ENCODE peak calls at places on chromosome 1, in seven cellular contexts. X, B, C, S, Z, E and D are unnamed samples.

GRCh38 chr1:201450721-201451291 is 18.2 kb downstream of the PHLDA3 start:
- DNase-seq in E (no peak), Z (peak; percentile 32), X (peak; percentile 73), C (peak; percentile 95), S (peak; percentile 57), B (peak; percentile 69), D (no peak)

GRCh38 chr1:243447844-243448243 is 192.0 kb downstream of the SDCCAG8 start:
- DNase-seq in B (no peak), X (no peak), C (no peak), S (no peak), E (peak; percentile 13), Z (no peak), D (peak; percentile 47)

GRCh38 chr1:37255111-37255795 is 219.1 kb upstream of the ZC3H12A start:
- DNase-seq in E (no peak), X (peak; percentile 2), S (peak; percentile 3), C (peak; percentile 16), B (peak; percentile 79), Z (no peak), D (peak; percentile 15)

GRCh38 chr1:151997284-151997570 is 3.6 kb upstream of the S100A10 start:
- DNase-seq in S (no peak), X (no peak), Z (no peak), C (no peak), B (no peak), E (peak; percentile 70), D (peak; percentile 67)

GRCh38 chr1:113018911-113019310 is 54.1 kb upstream of the LRIG2 start:
- DNase-seq in Z (no peak), B (no peak), S (no peak), C (no peak), E (no peak), X (no peak), D (no peak)

GRCh38 chr1:238628130-238628529 is 737.4 kb upstream of the ZP4 start:
- DNase-seq in X (peak; percentile 30), C (no peak), S (no peak), B (no peak), Z (no peak), E (no peak), D (peak; percentile 36)

GRCh38 chr1:180229483-180230415 is at the start of gene LHX4:
- DNase-seq in S (peak; percentile 26), Z (no peak), B (peak; percentile 43), X (no peak), E (no peak), C (peak; percentile 38), D (peak; percentile 25)

GRCh38 chr1:212792396-212792908 is 758 bp downstream of the TATDN3 start:
- DNase-seq in S (no peak), C (no peak), B (no peak), Z (no peak), X (no peak), E (no peak), D (no peak)

DNA sequence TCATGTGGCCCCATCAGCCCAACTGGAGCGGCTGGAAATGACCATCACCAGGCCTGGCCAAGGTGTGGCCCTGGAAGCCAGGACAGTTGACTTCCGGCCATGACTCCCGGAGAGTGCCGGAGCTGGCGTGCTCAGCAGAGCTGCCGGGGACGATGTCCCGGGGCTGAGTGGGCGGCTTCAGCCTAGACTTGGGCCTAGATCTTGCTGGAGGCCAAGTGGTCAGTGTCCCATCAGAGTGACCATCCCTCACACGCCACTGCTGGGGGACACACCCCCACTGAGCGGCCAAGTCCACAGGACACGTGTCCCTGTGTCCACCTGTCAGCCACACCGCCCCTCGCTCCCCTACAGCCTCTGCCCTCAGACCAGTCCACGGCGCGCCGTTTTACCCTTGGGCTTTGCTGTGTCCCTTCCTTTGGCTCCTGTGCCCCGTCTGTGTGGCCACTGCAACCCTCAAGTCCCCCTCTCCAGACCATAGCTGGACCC is 4.0 kb downstream of the FAAP20 start:
- DNase-seq in B (no peak), E (no peak), C (no peak), Z (no peak), X (no peak), S (no peak), D (no peak)
- H3K4me3 ChIP-seq in B (peak overlapping the region; percentile 43), E (peak overlapping the region; percentile 55), C (no peak overlapping the region), Z (peak overlapping the region; percentile 41), X (peak overlapping the region; percentile 66), S (no peak overlapping the region), D (peak overlapping the region; percentile 61)

GRCh38 chr1:241271427-241271826 is 85.6 kb downstream of the RGS7 start:
- DNase-seq in X (no peak), C (no peak), S (no peak), E (no peak), B (no peak), Z (no peak), D (no peak)

GRCh38 chr1:241266121-241266520 is 90.9 kb downstream of the RGS7 start:
- DNase-seq in B (no peak), Z (no peak), C (no peak), S (no peak), E (no peak), X (no peak), D (no peak)

GRCh38 chr1:241270016-241270415 is 87.0 kb downstream of the RGS7 start:
- DNase-seq in B (no peak), C (no peak), E (no peak), X (no peak), S (no peak), Z (no peak), D (no peak)

GRCh38 chr1:241265428-241265827 is 91.6 kb downstream of the RGS7 start:
- DNase-seq in C (no peak), Z (no peak), S (no peak), X (no peak), E (no peak), B (no peak), D (no peak)

GRCh38 chr1:241269116-241269515 is 87.9 kb downstream of the RGS7 start:
- DNase-seq in X (no peak), C (no peak), Z (no peak), S (no peak), E (no peak), B (no peak), D (no peak)
- TF ChIP-seq CTCF in X (no peak), C (no peak), Z (no peak), S (no peak), E (no peak), B (no peak), D (no peak)

GRCh38 chr1:206690516-206690915 is 5.8 kb downstream of the MAPKAPK2 start:
- DNase-seq in X (no peak), Z (no peak), C (no peak), B (peak; percentile 52), E (no peak), S (no peak), D (no peak)

GRCh38 chr1:206686486-206687249 is 2.0 kb downstream of the MAPKAPK2 start:
- DNase-seq in S (no peak), X (no peak), Z (no peak), C (no peak), B (no peak), E (no peak), D (no peak)

GRCh38 chr1:206685749-206686485 is 1.2 kb downstream of the MAPKAPK2 start:
- DNase-seq in S (peak; percentile 61), E (peak; percentile 83), X (peak; percentile 77), B (peak; percentile 65), C (peak; percentile 74), Z (peak; percentile 19), D (peak; percentile 88)

GRCh38 chr1:206687251-206687914 is 2.7 kb downstream of the MAPKAPK2 start:
- DNase-seq in X (no peak), S (no peak), Z (no peak), C (no peak), E (no peak), B (no peak), D (no peak)

DNA sequence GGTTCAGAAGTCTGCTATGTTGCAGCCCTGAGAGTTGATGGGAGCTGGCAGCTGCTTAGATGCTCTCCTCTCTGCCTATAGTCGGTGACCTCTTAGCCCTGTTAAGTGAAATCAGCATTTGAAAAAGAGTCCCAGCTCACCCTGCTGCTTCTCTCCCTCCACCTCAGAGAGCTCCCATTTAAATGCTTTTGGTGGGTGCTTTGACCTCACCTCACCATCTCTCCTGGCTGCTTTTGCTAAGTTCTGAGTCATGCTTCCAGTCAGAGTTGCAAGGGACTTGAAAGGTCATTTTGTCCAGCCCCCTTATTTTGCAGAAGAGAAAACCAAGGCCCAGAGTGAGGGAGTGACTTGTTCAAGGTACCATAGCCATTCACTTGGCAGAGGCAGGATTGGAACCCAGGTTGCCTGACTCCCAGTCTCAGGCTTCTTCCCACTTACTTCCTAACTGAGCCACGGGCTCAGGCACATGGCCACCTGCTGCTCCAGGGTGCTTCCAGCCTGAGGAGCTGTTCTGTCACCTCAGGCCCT is 3.3 kb downstream of the MAPKAPK2 start:
- DNase-seq in B (no peak), X (peak; percentile 55), E (no peak), Z (no peak), S (peak; percentile 24), C (no peak), D (peak; percentile 27)
- H3K4me3 ChIP-seq in B (no peak overlapping the region), X (peak overlapping the region; percentile 86), E (no peak overlapping the region), Z (peak overlapping the region; percentile 5), S (no peak overlapping the region), C (peak overlapping the region; percentile 91), D (no peak overlapping the region)

GRCh38 chr1:98763488-98764141 is 102.1 kb downstream of the SNX7 start:
- DNase-seq in X (peak; percentile 1), C (no peak), B (no peak), E (no peak), S (no peak), Z (no peak), D (no peak)

GRCh38 chr1:98766241-98766640 is 104.7 kb downstream of the SNX7 start:
- DNase-seq in C (no peak), X (no peak), S (no peak), B (no peak), E (no peak), Z (no peak), D (no peak)

DNA sequence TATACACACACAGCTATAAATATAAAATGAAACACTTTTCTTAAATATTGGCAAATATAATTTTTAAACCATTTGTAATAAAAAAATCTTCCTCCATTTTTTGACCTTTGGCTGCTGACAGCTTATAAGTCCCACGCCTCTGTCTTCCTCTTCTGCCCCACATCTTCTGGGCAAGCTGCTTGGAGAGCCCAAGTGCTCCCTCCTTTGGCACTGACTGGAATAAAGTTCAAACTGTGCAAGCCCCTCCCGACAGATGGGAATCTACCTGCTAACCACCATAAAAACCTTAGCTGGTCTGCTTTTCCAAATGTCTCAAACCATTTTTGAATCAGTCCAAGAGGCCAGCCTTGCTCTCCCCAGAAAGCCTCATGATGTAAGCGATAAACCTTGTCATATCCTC is 99.7 kb downstream of the SNX7 start:
- DNase-seq in C (no peak), X (peak; percentile 12), B (peak; percentile 38), E (peak; percentile 5), Z (no peak), S (no peak), D (peak; percentile 18)
- TF ChIP-seq CTCF in C (no peak), X (peak; percentile 27), B (no peak), E (peak; percentile 4), Z (peak; percentile 4), S (no peak), D (peak; percentile 13)

GRCh38 chr1:165371588-165372235 is 15.2 kb upstream of the LMX1A start:
- DNase-seq in B (no peak), C (peak; percentile 38), X (no peak), E (no peak), S (no peak), Z (no peak), D (no peak)
- H3K4me3 ChIP-seq in B (no peak overlapping the region), C (no peak overlapping the region), X (no peak overlapping the region), E (no peak overlapping the region), S (no peak overlapping the region), Z (no peak overlapping the region), D (no peak overlapping the region)

DNA sequence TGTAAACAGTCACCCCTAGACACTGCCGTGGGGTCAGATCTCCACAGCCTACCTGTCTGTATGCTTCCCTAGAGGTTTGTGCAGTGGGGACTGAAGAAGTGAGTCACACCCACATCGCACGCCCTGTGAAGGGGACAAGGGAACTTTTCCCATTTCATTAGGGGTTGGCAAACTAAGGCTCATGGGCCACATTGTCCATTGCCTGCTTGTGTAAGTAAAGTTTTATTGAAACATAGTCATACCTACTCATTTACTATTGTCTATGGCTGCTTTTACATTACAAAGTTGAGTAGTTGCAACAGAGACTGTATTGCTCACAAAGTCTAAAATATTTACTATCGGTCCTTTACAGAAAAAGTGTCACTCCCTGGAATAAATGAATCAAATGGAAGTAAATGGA is 2.5 kb upstream of the FGGY start:
- DNase-seq in B (no peak), X (no peak), S (no peak), Z (no peak), E (no peak), C (no peak), D (no peak)
- TF ChIP-seq CTCF in B (no peak), X (no peak), S (no peak), Z (no peak), E (no peak), C (no peak), D (no peak)